ENCODE peak calls at places on chromosomes 5 and 9, in ten cellular contexts. Z, E, U, S, D, X, F, P, W and R are unnamed samples.

GRCh38 chr9:123327697-123328100 is 28.3 kb upstream of the CRB2 start:
- DNase-seq in Z (no peak), W (no peak), X (peak), E (no peak), P (peak), D (no peak), S (no peak), U (peak), F (no peak), R (no peak)

GRCh38 chr5:126449751-126450271 is 26.6 kb downstream of the GRAMD2B start:
- DNase-seq in X (no peak), F (no peak), E (no peak), W (no peak), S (peak), D (no peak), U (no peak), P (no peak), Z (peak), R (peak)

GRCh38 chr5:172035039-172035438 is 28.6 kb upstream of the FBXW11 start:
- DNase-seq in S (no peak), X (no peak), F (no peak), U (no peak), Z (no peak), E (no peak), D (no peak), P (no peak), W (no peak), R (no peak)

GRCh38 chr9:127520941-127521918 is 69.9 kb downstream of the LRSAM1 start:
- DNase-seq in W (no peak), U (no peak), F (peak), X (no peak), D (no peak), Z (peak), P (peak), S (peak), E (peak), R (peak)

GRCh38 chr9:16505159-16505558 is 365.3 kb downstream of the BNC2 start:
- DNase-seq in X (no peak), U (no peak), Z (peak), D (no peak), F (no peak), S (peak), E (no peak), P (no peak), W (no peak), R (peak)

GRCh38 chr5:7770436-7770835 is 80.5 kb downstream of the CFAP90 start:
- DNase-seq in F (no peak), S (no peak), X (no peak), E (no peak), U (no peak), P (no peak), Z (no peak), W (no peak), D (no peak), R (no peak)

GRCh38 chr5:73620335-73620687 is 5.7 kb upstream of the ARHGEF28 start:
- DNase-seq in S (no peak), X (no peak), P (no peak), U (no peak), W (no peak), E (no peak), D (no peak), Z (no peak), F (no peak), R (no peak)

GRCh38 chr9:135260776-135261175 is 173.3 kb downstream of the OLFM1 start:
- DNase-seq in F (no peak), D (no peak), S (no peak), W (no peak), U (no peak), X (no peak), P (no peak), Z (no peak), E (no peak), R (no peak)

GRCh38 chr5:133827001-133827400 is 141.4 kb downstream of the C5orf15 start:
- DNase-seq in P (peak), U (no peak), F (no peak), Z (no peak), W (no peak), D (no peak), E (no peak), S (no peak), X (no peak), R (no peak)

GRCh38 chr9:129803679-129804065 is 688 bp downstream of the TOR1B start:
- DNase-seq in D (no peak), U (no peak), E (no peak), W (no peak), P (no peak), S (peak), X (no peak), Z (no peak), F (no peak), R (peak)

DNA sequence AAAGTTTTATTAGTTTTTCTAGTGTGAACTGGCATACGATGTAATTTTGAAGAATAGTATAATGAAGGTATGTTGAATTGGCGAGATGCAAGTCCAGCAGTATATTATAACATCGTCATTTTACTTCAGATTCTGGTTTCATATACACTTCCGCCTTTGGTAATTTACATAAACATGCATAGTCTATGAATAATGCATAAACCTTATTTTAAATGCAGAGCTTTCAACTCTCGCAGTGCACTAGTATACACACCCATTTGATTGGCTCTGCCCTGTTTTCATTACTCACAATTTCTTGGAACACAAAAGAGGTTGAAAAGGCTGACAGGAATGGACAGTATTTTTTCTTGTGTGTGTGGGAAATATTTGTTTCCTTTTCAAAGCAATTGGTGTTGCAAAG is 128.9 kb upstream of the CCNH start:
- DNase-seq in Z (no peak), W (no peak), P (no peak), S (no peak), X (no peak), F (no peak), U (no peak), E (no peak), D (no peak), R (no peak)
- H3K4me3 ChIP-seq in Z (no peak), W (no peak), P (no peak), S (peak), X (no peak), F (no peak), U (no peak), E (no peak), D (no peak), R (no peak)

GRCh38 chr5:102798103-102798502 is 43.0 kb downstream of the PAM start:
- DNase-seq in W (no peak), U (no peak), Z (no peak), D (no peak), P (no peak), X (no peak), S (no peak), F (no peak), E (no peak), R (no peak)
- H3K4me3 ChIP-seq in W (no peak), U (no peak), Z (no peak), D (no peak), P (no peak), X (no peak), S (no peak), F (no peak), E (no peak), R (no peak)

DNA sequence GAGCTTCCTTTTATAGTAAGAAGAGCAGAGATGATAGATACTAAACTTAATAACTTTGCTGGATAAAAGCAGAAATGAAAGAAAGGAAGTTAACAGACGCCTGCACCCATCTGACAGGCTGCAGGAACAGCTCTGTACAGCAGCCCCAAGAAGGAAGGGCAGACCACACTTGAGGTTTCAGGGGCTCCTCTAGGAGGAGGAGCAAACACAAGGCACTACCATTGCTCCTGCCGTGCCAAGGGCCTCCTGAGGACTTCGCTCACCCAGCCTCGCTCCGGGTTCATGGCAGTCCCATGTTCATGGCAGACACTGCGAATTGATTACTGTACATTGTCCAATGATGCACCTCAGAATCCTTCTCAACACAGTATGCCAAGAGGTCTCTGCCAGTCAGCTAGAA is 85.1 kb downstream of the AMBP start:
- DNase-seq in D (no peak), F (no peak), P (no peak), W (no peak), U (no peak), Z (no peak), X (no peak), E (no peak), S (no peak), R (no peak)
- H3K4me3 ChIP-seq in D (no peak), F (no peak), P (no peak), W (no peak), U (no peak), Z (no peak), X (no peak), E (no peak), S (no peak), R (no peak)

GRCh38 chr5:173910215-173910614 is 22.1 kb downstream of the CPEB4 start:
- DNase-seq in W (no peak), S (no peak), P (no peak), Z (no peak), U (no peak), E (no peak), X (no peak), D (no peak), F (no peak), R (no peak)
- H3K4me3 ChIP-seq in W (no peak), S (no peak), P (no peak), Z (no peak), U (no peak), E (peak), X (no peak), D (no peak), F (no peak), R (no peak)

GRCh38 chr9:23849379-23849778 is 23.3 kb upstream of the ELAVL2 start:
- DNase-seq in U (no peak), D (no peak), S (no peak), E (no peak), F (no peak), P (no peak), X (no peak), W (no peak), Z (no peak), R (no peak)
- H3K4me3 ChIP-seq in U (no peak), D (no peak), S (peak), E (no peak), F (no peak), P (no peak), X (no peak), W (no peak), Z (no peak), R (no peak)